ENCODE peak calls at places on chromosomes 13 and 19, in six cellular contexts. I is AG04450, S is WERI-Rb-1, R is thoracic aorta, L is left ventricle myocardium inferior, Q is mammary epithelial cell. F is an unnamed sample.

GRCh38 chr13:51465124-51465523 is 12.3 kb upstream of the INTS6 start:
- DNase-seq in I (no peak), S (no peak), R (no peak), L (no peak), Q (no peak), F (no peak)

GRCh38 chr13:36706755-36707154 is 32.9 kb downstream of the SERTM1 start:
- DNase-seq in I (peak; percentile 13), S (no peak), R (no peak), L (no peak), Q (no peak), F (peak; percentile 90)

GRCh38 chr19:1151917-1152601 is 22.0 kb downstream of the SBNO2 start:
- DNase-seq in I (no peak), S (no peak), R (no peak), L (peak; percentile 52), Q (no peak), F (no peak)

GRCh38 chr13:41751277-41751676 is 209.6 kb downstream of the VWA8 start:
- DNase-seq in I (no peak), S (no peak), R (no peak), L (peak; percentile 38), Q (no peak), F (peak; percentile 5)

GRCh38 chr19:38669532-38669931 is 22.1 kb downstream of the ACTN4 start:
- DNase-seq in I (no peak), S (no peak), R (no peak), L (no peak), Q (no peak), F (no peak)

GRCh38 chr19:55520691-55521292 is 16.1 kb downstream of the SBK2 start:
- DNase-seq in I (no peak), S (no peak), R (no peak), L (no peak), Q (no peak), F (no peak)

GRCh38 chr13:98598043-98598442 is 21.1 kb upstream of the STK24 start:
- DNase-seq in I (no peak), S (no peak), R (no peak), L (no peak), Q (no peak), F (no peak)

GRCh38 chr13:44759723-44760360 is 183.7 kb upstream of the TSC22D1 start:
- DNase-seq in I (no peak), S (no peak), R (no peak), L (peak; percentile 19), Q (peak; percentile 61), F (no peak)

GRCh38 chr13:73290844-73291243 is 232.0 kb downstream of the KLF5 start:
- DNase-seq in I (no peak), S (no peak), R (no peak), L (no peak), Q (no peak), F (no peak)

GRCh38 chr13:73288596-73288995 is 229.8 kb downstream of the KLF5 start:
- DNase-seq in I (no peak), S (no peak), R (no peak), L (no peak), Q (no peak), F (no peak)

GRCh38 chr13:73284475-73284874 is 225.7 kb downstream of the KLF5 start:
- DNase-seq in I (no peak), S (no peak), R (no peak), L (no peak), Q (no peak), F (no peak)

GRCh38 chr13:73287871-73288270 is 229.1 kb downstream of the KLF5 start:
- DNase-seq in I (no peak), S (no peak), R (no peak), L (no peak), Q (no peak), F (no peak)

DNA sequence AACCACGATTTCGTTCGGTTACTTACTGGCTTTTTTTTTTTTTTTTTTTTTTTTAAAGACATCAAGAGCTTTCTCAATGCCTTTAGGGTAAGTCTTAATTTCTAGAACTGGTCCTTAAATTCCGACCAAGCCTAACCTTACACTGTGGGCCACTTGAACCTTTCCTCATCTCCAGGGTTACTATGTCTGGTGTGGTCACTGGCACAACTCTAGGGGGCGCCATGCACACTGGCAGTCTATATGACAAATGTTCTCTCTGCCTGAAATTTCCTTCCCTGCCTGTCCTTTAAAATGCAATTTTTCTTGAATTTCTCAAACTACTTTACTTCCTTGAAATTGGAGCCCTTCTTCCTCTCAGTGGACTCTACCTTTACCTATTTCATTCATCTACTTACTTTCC is 227.4 kb downstream of the KLF5 start:
- DNase-seq in I (no peak), S (no peak), R (no peak), L (no peak), Q (no peak), F (no peak)
- TF ChIP-seq CTCF in I (no peak), S (peak; percentile 9), R (no peak), L (no peak), Q (peak; percentile 21), F (no peak)

DNA sequence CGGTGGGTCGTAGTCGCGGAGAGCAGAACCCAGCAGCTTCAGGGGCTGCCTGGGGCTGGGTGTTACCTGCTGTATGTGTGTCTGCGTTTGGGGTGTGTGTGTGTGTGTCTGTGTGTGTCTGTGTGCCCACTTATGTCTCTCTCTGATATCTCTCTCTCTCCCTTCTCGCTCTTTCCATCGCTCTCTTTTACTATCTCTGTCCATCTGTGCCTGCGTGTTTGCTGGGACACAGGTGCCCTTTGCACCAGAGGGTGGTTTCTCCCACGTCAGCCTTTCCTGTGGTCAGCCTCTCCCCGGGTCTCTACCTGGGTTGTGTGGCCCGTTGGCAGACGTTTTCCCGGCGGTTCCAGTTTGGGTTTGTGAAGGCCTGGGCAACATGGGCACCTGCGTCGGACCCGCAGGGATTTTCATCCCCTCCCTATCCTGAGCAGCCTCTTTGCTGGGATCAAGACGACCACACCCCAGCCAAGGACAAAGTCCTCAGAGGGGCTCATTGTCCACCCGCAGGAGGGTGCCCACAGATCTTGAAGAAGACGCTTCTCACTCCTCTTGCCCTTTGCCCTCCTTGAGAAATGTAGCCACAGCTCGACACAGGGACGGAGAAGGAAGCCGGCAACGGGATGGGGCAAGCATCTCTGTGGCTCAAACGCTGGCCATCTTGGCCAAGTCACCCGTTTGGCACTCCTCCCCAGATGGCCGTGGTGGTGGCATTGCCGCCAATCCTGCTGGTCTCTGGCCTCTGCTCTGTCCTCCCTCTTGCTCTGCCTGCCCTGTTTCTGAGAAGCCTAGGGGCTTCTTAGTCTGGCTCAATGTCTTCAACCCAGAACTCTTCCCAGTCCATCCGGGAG is 43.3 kb downstream of the ZNF146 start:
- DNase-seq in I (no peak), S (no peak), R (no peak), L (no peak), Q (no peak), F (no peak)
- H3K4me3 ChIP-seq in I (no peak overlapping the region), S (no peak overlapping the region), R (no peak overlapping the region), L (peak overlapping the region; percentile 77), Q (no peak overlapping the region), F (peak overlapping the region; percentile 44)

DNA sequence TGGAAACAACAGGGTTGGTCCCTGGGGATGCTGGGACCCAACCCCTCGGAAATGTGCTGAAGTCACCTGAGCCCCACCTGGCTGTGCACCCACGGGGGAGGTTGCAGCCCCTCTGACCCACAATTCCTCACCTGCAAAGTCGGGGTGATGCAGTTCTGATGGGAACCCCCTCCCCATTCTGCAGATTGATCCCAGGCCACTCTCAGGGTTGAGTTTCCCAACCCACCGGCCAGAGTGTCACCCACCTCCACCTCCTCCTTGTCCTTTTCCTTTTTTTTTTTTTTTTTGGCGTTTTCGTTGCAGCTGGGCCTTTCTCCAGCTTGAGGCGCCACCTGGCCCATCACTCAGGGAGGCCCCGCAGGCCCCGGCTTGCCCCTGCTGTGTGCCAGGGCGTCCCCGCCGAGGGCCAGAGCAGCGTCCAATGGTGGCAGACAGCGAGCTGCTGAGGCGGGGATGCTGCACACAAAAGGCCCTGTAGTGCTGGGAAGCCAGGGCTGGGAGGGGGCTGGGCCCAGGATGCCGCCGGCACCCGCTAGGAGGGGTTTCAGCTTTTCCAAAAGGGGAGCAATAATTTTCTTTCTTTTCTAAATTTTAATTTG is 4.6 kb downstream of the PIK3R2 start:
- DNase-seq in I (no peak), S (peak; percentile 38), R (no peak), L (no peak), Q (peak; percentile 79), F (no peak)
- TF ChIP-seq CTCF in I (no peak), S (no peak), R (no peak), L (no peak), Q (peak; percentile 22), F (no peak)

GRCh38 chr13:110330491-110331001 is 23.5 kb downstream of the COL4A2 start:
- DNase-seq in I (no peak), S (no peak), R (no peak), L (no peak), Q (no peak), F (no peak)
- H3K4me3 ChIP-seq in I (peak overlapping the region; percentile 17), S (no peak overlapping the region), R (peak overlapping the region; percentile 67), L (no peak overlapping the region), Q (no peak overlapping the region), F (no peak overlapping the region)

DNA sequence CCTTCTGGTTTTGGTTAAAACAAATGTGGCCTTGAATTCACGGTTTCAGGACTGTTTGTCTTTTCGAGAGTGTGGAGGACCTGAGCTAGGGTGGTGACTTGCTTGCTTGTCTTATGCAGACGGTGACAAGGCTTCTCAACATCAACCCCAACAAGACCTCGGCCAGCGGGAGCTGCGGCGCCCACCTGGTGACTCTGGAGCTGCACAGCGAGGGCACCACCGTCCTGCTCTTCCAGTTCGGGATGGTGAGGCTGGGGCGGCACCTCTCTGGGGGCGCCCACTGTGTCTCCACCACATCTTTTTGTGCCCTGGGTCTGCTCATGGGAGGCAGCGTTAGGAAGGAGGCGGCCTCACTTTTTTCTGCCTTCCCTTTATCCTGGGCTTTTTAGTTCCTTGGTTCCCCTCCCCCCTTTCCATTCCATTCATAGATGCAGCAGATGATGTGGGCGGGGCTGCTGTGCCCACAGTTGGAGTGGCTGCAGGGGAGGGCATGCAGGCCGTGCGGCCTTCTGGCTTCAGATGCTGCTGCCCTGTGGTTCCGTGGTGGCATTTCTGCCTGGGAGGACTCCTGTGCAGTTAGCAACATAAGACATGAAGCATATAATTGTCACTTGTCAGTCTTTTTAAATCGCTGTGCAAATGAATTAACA is 23.3 kb downstream of the LAMP1 start:
- DNase-seq in I (no peak), S (peak; percentile 58), R (no peak), L (no peak), Q (no peak), F (no peak)
- TF ChIP-seq CTCF in I (no peak), S (no peak), R (no peak), L (no peak), Q (no peak), F (no peak)

DNA sequence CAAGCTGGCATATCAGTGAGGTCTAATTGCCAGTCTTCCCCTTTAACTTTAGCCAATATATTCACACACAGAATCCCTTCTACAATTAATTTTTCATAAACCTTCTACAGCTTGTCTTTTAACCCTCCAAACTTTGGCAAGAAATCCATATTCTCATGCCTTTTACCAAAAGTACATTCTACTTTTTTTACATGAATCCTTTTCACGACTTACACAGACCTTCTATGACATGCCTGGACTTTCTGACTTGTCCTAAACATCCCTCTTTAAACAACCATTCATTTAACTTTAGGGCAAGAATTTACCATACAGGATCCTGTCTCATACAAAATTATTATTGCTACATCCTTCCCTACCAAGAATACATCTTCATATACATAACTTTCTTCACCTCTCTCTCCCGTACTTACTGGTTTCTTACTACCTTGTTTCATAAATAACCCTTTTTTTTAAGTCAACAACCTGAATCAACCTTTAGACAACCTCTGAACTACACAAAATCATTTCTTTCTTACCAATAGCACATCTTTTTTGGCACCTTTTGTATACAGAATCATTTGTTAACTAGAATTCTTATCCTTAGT is 23.5 kb downstream of the ZNF544 start:
- DNase-seq in I (no peak), S (no peak), R (no peak), L (no peak), Q (peak; percentile 23), F (no peak)
- H3K4me3 ChIP-seq in I (no peak overlapping the region), S (no peak overlapping the region), R (no peak overlapping the region), L (no peak overlapping the region), Q (no peak overlapping the region), F (no peak overlapping the region)

GRCh38 chr19:40666803-40667438 is 23.5 kb downstream of the NUMBL start:
- DNase-seq in I (no peak), S (no peak), R (no peak), L (peak; percentile 11), Q (no peak), F (no peak)
- TF ChIP-seq CTCF in I (no peak), S (no peak), R (no peak), L (no peak), Q (no peak), F (no peak)

F was measured in astrocyte of the cerebellum.